ENCODE peak calls at places on chromosomes 5 and 9, in six cellular contexts. R is AG08395; U is fibroblast of gingiva; O is transverse colon; D is stimulated activated naive CD8-positive, alpha-beta T cell treated with anti-CD3 and anti-CD28 coated beads, Interleukin-15, Interleukin-2, amounts not matched to agents 100 U/mL and 50 U/mL, for 24 hours; X is hepatic stellate cell. C is an unnamed sample.

GRCh38 chr5:6675784-6676499 is 37.3 kb upstream of the TENT4A start:
- DNase-seq in O (no peak), U (no peak), X (no peak), D (no peak), R (no peak), C (no peak)

GRCh38 chr5:17732351-17732923 is 98.2 kb downstream of the TAF11L14 start:
- DNase-seq in X (no peak), U (no peak), R (no peak), D (no peak), O (no peak), C (no peak)

GRCh38 chr5:3534997-3535396 is 60.6 kb upstream of the IRX1 start:
- DNase-seq in U (no peak), O (no peak), D (no peak), X (no peak), R (no peak), C (no peak)

GRCh38 chr9:74783408-74783807 is 104.3 kb downstream of the TRPM6 start:
- DNase-seq in X (peak), R (peak), D (no peak), O (no peak), U (peak), C (peak)

GRCh38 chr5:119397518-119398380 is 41.9 kb downstream of the TNFAIP8 start:
- DNase-seq in O (no peak), U (peak), R (peak), X (no peak), D (no peak), C (no peak)

GRCh38 chr5:93791520-93791972 is 50.1 kb upstream of the POU5F2 start:
- DNase-seq in U (no peak), X (no peak), D (no peak), R (no peak), O (no peak), C (no peak)

GRCh38 chr9:87800456-87800855 is 74.5 kb downstream of the CTSL start:
- DNase-seq in U (no peak), O (no peak), X (no peak), R (no peak), D (no peak), C (no peak)

GRCh38 chr5:69414885-69415583 is at the start of gene MARVELD2:
- DNase-seq in U (peak), D (peak), X (peak), O (peak), R (peak), C (no peak)

GRCh38 chr9:91186311-91187101 is 175.2 kb downstream of the AUH start:
- DNase-seq in O (no peak), U (no peak), R (peak), X (peak), D (no peak), C (peak)

GRCh38 chr5:94674841-94675382 is 56.4 kb downstream of the SLF1 start:
- DNase-seq in X (no peak), D (no peak), O (no peak), U (no peak), R (no peak), C (no peak)